ENCODE peak calls at places on chromosome 1, in eight cellular contexts. K is activated T-helper 1 cell treated with Interleukin-2 at 50 U/mL for 16 hours, A is HT1080, J is foreskin keratinocyte, X is COR-L47, O is HS-5, C is skeletal muscle cell, I is transverse colon. E is an unnamed sample.

GRCh38 chr1:240591078-240591477 is 20.9 kb downstream of the GREM2 start:
- DNase-seq in K (no peak), A (no peak), J (no peak), O (no peak), C (no peak), I (no peak), X (no peak), E (no peak)

GRCh38 chr1:30929135-30929889 is 20.8 kb upstream of the SDC3 start:
- DNase-seq in J (no peak), O (no peak), C (no peak), I (peak; percentile 31), K (no peak), X (no peak), A (peak; percentile 37), E (peak; percentile 64)

GRCh38 chr1:178379807-178380206 is 117.0 kb downstream of the CLEC20A start:
- DNase-seq in A (no peak), J (no peak), X (no peak), I (no peak), O (no peak), C (no peak), K (no peak), E (no peak)

GRCh38 chr1:230243583-230244377 is 176.7 kb downstream of the GALNT2 start:
- DNase-seq in I (no peak), K (no peak), A (peak; percentile 7), J (peak; percentile 27), X (no peak), O (no peak), C (no peak), E (no peak)

GRCh38 chr1:85372683-85373446 is 92.1 kb downstream of the DDAH1 start:
- DNase-seq in X (no peak), K (no peak), C (peak; percentile 36), I (no peak), J (peak; percentile 31), A (no peak), O (peak; percentile 38), E (no peak)

GRCh38 chr1:81097860-81098259 is 702.9 kb upstream of the ADGRL2 start:
- DNase-seq in A (no peak), O (no peak), K (no peak), C (no peak), J (no peak), I (no peak), X (no peak), E (no peak)

GRCh38 chr1:239593527-239593926 is 207.2 kb downstream of the CHRM3 start:
- DNase-seq in I (no peak), A (no peak), J (no peak), X (no peak), C (no peak), K (no peak), O (no peak), E (no peak)

GRCh38 chr1:47449702-47450552 is 12.1 kb downstream of the FOXD2 start:
- DNase-seq in J (no peak), C (no peak), A (no peak), I (peak; percentile 40), O (no peak), K (no peak), X (no peak), E (peak; percentile 57)

GRCh38 chr1:185375583-185375982 is 58.5 kb upstream of the IVNS1ABP start:
- DNase-seq in O (no peak), I (no peak), J (no peak), C (no peak), X (no peak), K (no peak), A (peak; percentile 85), E (no peak)

GRCh38 chr1:201298381-201299367 is 15.4 kb downstream of the PKP1 start:
- DNase-seq in X (no peak), I (peak; percentile 52), K (no peak), J (no peak), O (no peak), C (no peak), A (no peak), E (peak; percentile 75)

GRCh38 chr1:200134116-200134515 is 106.6 kb downstream of the NR5A2 start:
- DNase-seq in O (no peak), J (peak; percentile 34), C (no peak), K (no peak), X (no peak), A (no peak), I (no peak), E (no peak)

E was measured in colonic mucosa.